ENCODE peak calls at places on chromosomes 2 and 18, in five cellular contexts. X is GM23338, V is HepG2, L is GM12878, G is K562. N is an unnamed sample.

GRCh38 chr2:204497855-204498254 is 47.4 kb upstream of the PARD3B start:
- DNase-seq in V (no peak), X (no peak), L (no peak), G (no peak), N (no peak)

GRCh38 chr18:59725177-59725576 is 28.0 kb upstream of the CCBE1 start:
- DNase-seq in L (no peak), X (no peak), V (no peak), G (no peak), N (no peak)

GRCh38 chr2:30257266-30258214 is 26.2 kb downstream of the LBH start:
- DNase-seq in X (no peak), L (no peak), V (no peak), G (no peak), N (no peak)

GRCh38 chr18:2723207-2723606 is 67.7 kb downstream of the SMCHD1 start:
- DNase-seq in V (no peak), X (no peak), L (no peak), G (no peak), N (no peak)

GRCh38 chr2:96524482-96525210 is 11.9 kb upstream of the ARID5A start:
- DNase-seq in L (no peak), G (no peak), V (no peak), X (no peak), N (no peak)

GRCh38 chr2:239257511-239257937 is 143.3 kb downstream of the HDAC4 start:
- DNase-seq in X (no peak), V (peak; percentile 64), G (peak; percentile 62), L (no peak), N (no peak)

GRCh38 chr18:62989195-62989594 is 273.9 kb downstream of the PHLPP1 start:
- DNase-seq in V (no peak), L (no peak), X (no peak), G (no peak), N (no peak)

GRCh38 chr2:112938904-112939303 is 27.9 kb downstream of the IL37 start:
- DNase-seq in V (no peak), L (no peak), X (no peak), G (no peak), N (no peak)

GRCh38 chr18:57776767-57777166 is 26.3 kb downstream of the ATP8B1 start:
- DNase-seq in X (no peak), G (peak; percentile 62), V (no peak), L (no peak), N (no peak)

GRCh38 chr18:40413160-40413559 is 1541.9 kb upstream of the PIK3C3 start:
- DNase-seq in X (peak; percentile 69), L (no peak), G (no peak), V (peak; percentile 2), N (no peak)

GRCh38 chr2:184178229-184178628 is 420.1 kb upstream of the ZNF804A start:
- DNase-seq in V (no peak), G (no peak), L (no peak), X (no peak), N (no peak)

GRCh38 chr2:160687629-160688028 is 194.0 kb upstream of the RBMS1 start:
- DNase-seq in X (no peak), V (no peak), L (no peak), G (no peak), N (no peak)

GRCh38 chr2:127085260-127085666 is 21.7 kb downstream of the BIN1 start:
- DNase-seq in G (no peak), L (peak; percentile 42), X (no peak), V (no peak), N (no peak)

GRCh38 chr2:216015722-216016464 is 2.5 kb upstream of the MREG start:
- DNase-seq in L (peak; percentile 87), X (no peak), G (no peak), V (no peak), N (no peak)

GRCh38 chr18:9743200-9744016 is 35.3 kb downstream of the RAB31 start:
- DNase-seq in V (peak; percentile 54), L (no peak), X (peak; percentile 32), G (peak; percentile 65), N (peak; percentile 93)

GRCh38 chr2:96916156-96917007 is 46.5 kb upstream of the SEMA4C start:
- DNase-seq in V (no peak), X (no peak), L (no peak), G (no peak), N (no peak)

GRCh38 chr2:220191737-220192136 is 564.3 kb downstream of the SLC4A3 start:
- DNase-seq in X (no peak), G (no peak), L (no peak), V (no peak), N (no peak)

GRCh38 chr2:220192994-220193753 is 565.7 kb downstream of the SLC4A3 start:
- DNase-seq in V (no peak), L (no peak), G (no peak), X (no peak), N (no peak)

GRCh38 chr2:220185766-220186165 is 558.3 kb downstream of the SLC4A3 start:
- DNase-seq in G (no peak), V (no peak), X (no peak), L (no peak), N (no peak)

GRCh38 chr2:220191031-220191430 is 563.6 kb downstream of the SLC4A3 start:
- DNase-seq in X (no peak), G (no peak), L (no peak), V (no peak), N (no peak)

DNA sequence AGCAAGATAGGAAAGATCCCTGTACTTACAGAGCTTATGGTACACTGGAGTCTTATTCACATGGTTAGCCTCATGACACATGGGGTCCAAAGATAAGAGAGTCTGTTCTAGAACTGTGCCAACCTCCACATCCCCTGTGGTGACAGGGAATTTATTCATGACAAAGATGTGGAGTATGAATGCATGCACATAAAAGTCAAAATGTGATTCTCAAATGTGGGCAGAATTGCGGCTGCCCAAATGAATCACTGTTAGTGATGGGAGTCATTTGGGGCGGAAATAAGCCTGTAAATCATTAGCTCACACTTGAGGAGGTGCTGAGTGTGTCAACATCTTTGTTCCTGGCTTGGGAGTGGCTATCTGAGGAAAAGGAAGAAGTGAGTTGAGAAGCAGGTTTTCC is 560.6 kb downstream of the SLC4A3 start:
- DNase-seq in G (no peak), V (no peak), X (no peak), L (no peak), N (peak; percentile 79)
- TF ChIP-seq JUNB in G (no peak), V (no peak), X (no peak), L (no peak), N (peak; percentile 52)

GRCh38 chr2:65298089-65298488 is 70.5 kb downstream of the ACTR2 start:
- DNase-seq in V (no peak), L (no peak), G (no peak), X (no peak), N (no peak)

GRCh38 chr2:65297544-65297943 is 69.9 kb downstream of the ACTR2 start:
- DNase-seq in X (no peak), L (no peak), G (no peak), V (no peak), N (no peak)

GRCh38 chr2:65299246-65299645 is 71.6 kb downstream of the ACTR2 start:
- DNase-seq in L (no peak), X (no peak), V (no peak), G (peak; percentile 40), N (no peak)

GRCh38 chr2:65300772-65301711 is 73.4 kb downstream of the ACTR2 start:
- DNase-seq in G (no peak), L (peak; percentile 61), X (peak; percentile 45), V (peak; percentile 96), N (peak; percentile 65)

DNA sequence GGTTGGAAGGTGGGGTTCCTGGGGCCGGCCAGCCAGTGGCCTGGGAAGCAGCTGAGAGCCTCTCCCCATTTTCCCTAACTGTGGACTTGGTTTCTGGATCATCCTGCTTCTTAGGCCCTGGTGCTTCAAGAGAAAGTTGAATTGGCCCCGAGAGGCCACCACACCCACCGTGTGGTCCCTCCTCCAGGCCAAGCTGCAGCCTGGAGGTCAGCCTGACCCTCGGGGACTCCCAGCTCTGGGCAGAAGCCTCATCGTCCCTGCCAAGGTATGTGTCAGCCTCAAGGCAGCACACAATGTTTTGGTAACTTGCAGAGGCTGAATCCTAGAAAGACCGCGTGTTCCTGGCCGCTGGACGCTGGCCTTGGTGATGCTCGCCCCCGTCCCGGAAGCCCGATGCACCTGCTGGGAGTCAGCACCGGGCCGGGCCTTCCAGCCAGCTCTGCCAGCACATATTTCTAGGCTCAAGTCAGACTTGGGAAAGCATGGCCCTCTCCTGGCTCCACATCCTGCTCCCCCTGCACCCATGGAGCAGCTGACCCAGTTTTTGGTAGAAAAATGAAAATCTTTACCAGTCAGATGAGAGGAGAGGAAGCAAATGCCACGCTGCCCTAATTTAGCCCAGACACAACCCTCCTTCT is 72.6 kb downstream of the ACTR2 start:
- DNase-seq in L (no peak), G (no peak), V (no peak), X (no peak), N (no peak)
- TF ChIP-seq JUNB in L (no peak), G (no peak), V (no peak), X (no peak), N (no peak)

GRCh38 chr2:38697116-38697840 is 31.4 kb downstream of the GALM start:
- DNase-seq in V (no peak), L (no peak), G (no peak), X (no peak), N (no peak)
- TF ChIP-seq JUNB in V (no peak), L (no peak), G (no peak), X (no peak), N (no peak)

DNA sequence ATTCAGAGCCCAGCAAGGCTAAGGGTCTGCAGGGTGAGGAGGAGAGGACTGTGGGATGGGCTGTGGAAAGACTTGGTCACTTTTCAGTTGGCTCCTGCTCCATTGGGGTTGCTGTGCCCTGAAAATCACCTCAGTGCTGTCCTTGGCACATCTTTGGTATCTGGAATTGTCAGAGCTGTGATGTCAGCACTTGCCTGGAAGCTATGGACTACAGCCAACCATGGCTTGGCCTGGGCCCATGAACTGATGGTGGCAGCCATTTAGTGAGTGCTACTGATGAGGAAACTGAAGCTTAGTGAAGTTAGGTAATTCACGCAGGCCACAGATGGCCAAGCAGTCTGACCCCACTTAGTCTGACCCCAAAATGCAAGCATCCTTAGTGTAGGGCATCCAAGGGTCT is 121.8 kb upstream of the SERPINE2 start:
- DNase-seq in X (no peak), L (no peak), V (no peak), G (no peak), N (no peak)
- TF ChIP-seq JUNB in X (no peak), L (no peak), V (no peak), G (no peak), N (no peak)

DNA sequence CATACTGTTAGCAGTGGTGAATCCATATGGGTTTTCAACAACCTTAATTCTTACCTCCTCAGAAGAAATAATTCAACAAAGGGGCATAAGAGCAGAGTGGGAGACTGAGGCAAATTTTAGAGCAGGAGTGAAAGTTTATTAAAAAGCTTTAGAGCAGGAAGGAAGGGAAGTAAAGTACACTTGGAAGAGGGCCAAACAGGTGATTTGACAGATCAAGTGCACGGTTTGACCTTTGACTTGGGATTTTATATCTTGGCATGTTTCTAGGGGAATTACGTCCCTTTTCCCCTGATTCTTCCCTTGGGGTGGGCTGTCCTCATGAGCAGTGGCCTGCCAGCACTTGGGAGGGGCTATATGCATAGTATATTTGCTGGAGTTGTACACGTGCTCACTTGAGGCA is 280.5 kb downstream of the MBD5 start:
- DNase-seq in G (no peak), X (no peak), V (no peak), L (no peak), N (no peak)
- TF ChIP-seq JUNB in G (no peak), X (no peak), V (no peak), L (no peak), N (no peak)